ENCODE peak calls at places on chromosomes 16 and 17, in six cellular contexts. Q is HTR-8/SVneo; U is amniotic stem cell; C is Panc1; M is activated CD4-positive, alpha-beta T cell treated with anti-CD3 and anti-CD28 coated beads for 48 hours; X is RPMI8226. V is an unnamed sample.

GRCh38 chr17:30558313-30559195 is 81.3 kb downstream of the GOSR1 start:
- DNase-seq in X (peak), C (no peak), M (no peak), U (no peak), Q (no peak), V (peak)

GRCh38 chr16:19959736-19960135 is 75.1 kb upstream of the GPRC5B start:
- DNase-seq in M (no peak), C (no peak), X (no peak), Q (no peak), U (no peak), V (peak)

GRCh38 chr17:57424777-57425188 is 168.5 kb downstream of the MSI2 start:
- DNase-seq in X (no peak), Q (peak), U (no peak), M (no peak), C (no peak), V (no peak)

GRCh38 chr17:82424001-82424862 is 5.8 kb upstream of the OGFOD3 start:
- DNase-seq in C (no peak), Q (peak), X (peak), U (no peak), M (peak), V (no peak)

GRCh38 chr16:2882460-2883026 is 472 bp upstream of the FLYWCH2 start:
- DNase-seq in X (peak), Q (peak), U (peak), M (peak), C (peak), V (peak)

GRCh38 chr17:9880582-9880999 is 24.5 kb downstream of the RCVRN start:
- DNase-seq in U (no peak), X (no peak), C (no peak), M (no peak), Q (peak), V (no peak)

GRCh38 chr16:76294691-76295214 is 17.6 kb downstream of the CNTNAP4 start:
- DNase-seq in U (no peak), M (no peak), Q (no peak), C (no peak), X (no peak), V (no peak)

GRCh38 chr16:14194706-14195105 is 123.6 kb downstream of the MRTFB start:
- DNase-seq in M (no peak), C (no peak), Q (no peak), U (no peak), X (no peak), V (no peak)

GRCh38 chr16:67699265-67699664 is 19.9 kb downstream of the GFOD2 start:
- DNase-seq in Q (no peak), M (no peak), X (no peak), C (no peak), U (no peak), V (no peak)

GRCh38 chr17:83026311-83026811 is 53.0 kb upstream of the METRNL start:
- DNase-seq in U (no peak), Q (no peak), C (no peak), X (no peak), M (no peak), V (peak)

GRCh38 chr16:10578474-10579316 is 1.7 kb downstream of the EMP2 start:
- DNase-seq in C (no peak), X (no peak), Q (no peak), U (no peak), M (no peak), V (no peak)